ENCODE peak calls at places on chromosomes 12 and 14, in six cellular contexts. G, H, T, M, O and P are unnamed samples.

GRCh38 chr12:92034858-92035401 is 110.7 kb downstream of the BTG1 start:
- DNase-seq in G (peak; percentile 74), H (peak; percentile 82), T (peak; percentile 49), M (peak; percentile 27), O (peak; percentile 93), P (peak; percentile 96)

GRCh38 chr12:123062682-123063426 is 82.4 kb downstream of the ARL6IP4 start:
- DNase-seq in G (peak; percentile 64), H (no peak), T (no peak), M (no peak), O (no peak), P (no peak)

GRCh38 chr12:59700145-59700435 is 104.3 kb downstream of the SLC16A7 start:
- DNase-seq in G (no peak), H (no peak), T (no peak), M (no peak), O (no peak), P (no peak)

GRCh38 chr12:95316798-95317197 is 99.2 kb downstream of the VEZT start:
- DNase-seq in G (no peak), H (no peak), T (no peak), M (no peak), O (no peak), P (no peak)

GRCh38 chr12:124788936-124789555 is 74.6 kb downstream of the SCARB1 start:
- DNase-seq in G (no peak), H (no peak), T (no peak), M (no peak), O (no peak), P (no peak)

GRCh38 chr12:18462437-18462836 is 201.1 kb downstream of the PIK3C2G start:
- DNase-seq in G (peak; percentile 83), H (peak; percentile 29), T (no peak), M (no peak), O (no peak), P (no peak)

GRCh38 chr12:32159925-32160324 is 53.3 kb downstream of the BICD1 start:
- DNase-seq in G (peak; percentile 80), H (no peak), T (no peak), M (no peak), O (no peak), P (no peak)

GRCh38 chr14:70391493-70392391 is 25.1 kb downstream of the SYNJ2BP start:
- DNase-seq in G (no peak), H (no peak), T (no peak), M (no peak), O (no peak), P (no peak)

GRCh38 chr14:62443796-62444195 is 601.5 kb downstream of the KCNH5 start:
- DNase-seq in G (peak; percentile 97), H (peak; percentile 54), T (no peak), M (no peak), O (no peak), P (no peak)

GRCh38 chr14:54686219-54686870 is 119.4 kb downstream of the SAMD4A start:
- DNase-seq in G (peak; percentile 95), H (peak; percentile 47), T (no peak), M (no peak), O (no peak), P (no peak)

GRCh38 chr12:13090054-13090453 is 13.4 kb downstream of the GSG1 start:
- DNase-seq in G (no peak), H (no peak), T (no peak), M (no peak), O (no peak), P (no peak)

GRCh38 chr12:122366685-122367475 is 55.6 kb downstream of the CLIP1 start:
- DNase-seq in G (peak; percentile 93), H (peak; percentile 67), T (no peak), M (no peak), O (no peak), P (peak; percentile 13)

GRCh38 chr14:63712123-63712522 is 15.7 kb downstream of the SGPP1 start:
- DNase-seq in G (no peak), H (no peak), T (no peak), M (no peak), O (no peak), P (no peak)

GRCh38 chr12:51475543-51475942 is 50.9 kb downstream of the SLC4A8 start:
- DNase-seq in G (peak; percentile 19), H (no peak), T (no peak), M (no peak), O (no peak), P (no peak)

GRCh38 chr14:24839617-24840203 is 205.7 kb upstream of the GZMB start:
- DNase-seq in G (no peak), H (no peak), T (no peak), M (no peak), O (no peak), P (peak; percentile 30)

GRCh38 chr14:31955941-31956579 is 121.0 kb upstream of the ARHGAP5 start:
- DNase-seq in G (no peak), H (no peak), T (no peak), M (no peak), O (no peak), P (no peak)